ENCODE peak calls at places on chromosome 22, in six cellular contexts. W is tibial artery, F is ovary, H is body of pancreas, C is heart left ventricle, N is HCT116. S is an unnamed sample.
A peak's percentile ranks its signal among the peaks of the same experiment; 100 is the strongest.

GRCh38 chr22:36871669-36872081 is 10.9 kb downstream of the NCF4 start:
- DNase-seq in W (no peak), F (no peak), H (no peak), C (no peak), N (peak; percentile 46), S (no peak)

GRCh38 chr22:44328762-44329161 is 16.0 kb upstream of the SHISAL1 start:
- DNase-seq in W (no peak), F (no peak), H (no peak), C (no peak), N (no peak), S (no peak)

GRCh38 chr22:17436981-17437410 is 67.7 kb downstream of the CECR2 start:
- DNase-seq in W (no peak), F (no peak), H (no peak), C (no peak), N (no peak), S (no peak)

GRCh38 chr22:41177626-41178424 is 27.3 kb upstream of the L3MBTL2 start:
- DNase-seq in W (no peak), F (no peak), H (no peak), C (no peak), N (no peak), S (no peak)

GRCh38 chr22:37175414-37176144 is 12.5 kb downstream of the C1QTNF6 start:
- DNase-seq in W (peak; percentile 61), F (no peak), H (no peak), C (peak; percentile 49), N (no peak), S (no peak)

GRCh38 chr22:29842172-29842571 is 4.1 kb upstream of the ASCC2 start:
- DNase-seq in W (no peak), F (no peak), H (no peak), C (no peak), N (no peak), S (no peak)

GRCh38 chr22:26610983-26611382 is 6.8 kb downstream of the CRYBB1 start:
- DNase-seq in W (no peak), F (no peak), H (no peak), C (no peak), N (no peak), S (no peak)

GRCh38 chr22:37145415-37146385 is 4.0 kb downstream of the IL2RB start:
- DNase-seq in W (no peak), F (no peak), H (no peak), C (peak; percentile 23), N (no peak), S (no peak)

GRCh38 chr22:33726294-33726711 is 194.0 kb downstream of the LARGE1 start:
- DNase-seq in W (no peak), F (no peak), H (peak; percentile 21), C (no peak), N (no peak), S (no peak)

GRCh38 chr22:50490531-50491308 is 4.1 kb downstream of the MIOX start:
- DNase-seq in W (no peak), F (no peak), H (no peak), C (no peak), N (no peak), S (no peak)

GRCh38 chr22:33194529-33194928 is 136.3 kb upstream of the SYN3 start:
- DNase-seq in W (no peak), F (no peak), H (no peak), C (no peak), N (no peak), S (no peak)

GRCh38 chr22:38034278-38034882 is 22.8 kb upstream of the PICK1 start:
- DNase-seq in W (peak; percentile 82), F (peak; percentile 70), H (peak; percentile 38), C (peak; percentile 86), N (peak; percentile 68), S (peak; percentile 93)

GRCh38 chr22:19172213-19173046 is 6.1 kb downstream of the SLC25A1 start:
- DNase-seq in W (no peak), F (no peak), H (no peak), C (no peak), N (no peak), S (no peak)

GRCh38 chr22:36027579-36027959 is 1.1 kb downstream of the RBFOX2 start:
- DNase-seq in W (no peak), F (peak; percentile 22), H (no peak), C (no peak), N (no peak), S (no peak)

GRCh38 chr22:20424937-20425587 is 12.6 kb downstream of the SCARF2 start:
- DNase-seq in W (no peak), F (no peak), H (no peak), C (peak; percentile 56), N (no peak), S (peak; percentile 82)
- H3K4me3 ChIP-seq in W (no peak overlapping the region), F (no peak overlapping the region), H (no peak overlapping the region), C (peak overlapping the region; percentile 46), N (no peak overlapping the region), S (peak overlapping the region; percentile 7)

GRCh38 chr22:48897959-48898358 is 929.7 kb downstream of the BRD1 start:
- DNase-seq in W (no peak), F (no peak), H (no peak), C (no peak), N (no peak), S (no peak)
- H3K4me1 ChIP-seq in W (no peaks in the 10 kb centered on the region), F (no peaks in the 10 kb centered on the region), H (no peaks in the 10 kb centered on the region), C (no peaks in the 10 kb centered on the region), N (no peaks in the 10 kb centered on the region), S (no peaks in the 10 kb centered on the region)

GRCh38 chr22:31022516-31022915 is 53.5 kb downstream of the TUG1 start:
- DNase-seq in W (no peak), F (no peak), H (no peak), C (no peak), N (no peak), S (no peak)

GRCh38 chr22:31020334-31020733 is 51.3 kb downstream of the TUG1 start:
- DNase-seq in W (no peak), F (no peak), H (no peak), C (no peak), N (no peak), S (no peak)

GRCh38 chr22:31019276-31019930 is 50.3 kb downstream of the TUG1 start:
- DNase-seq in W (no peak), F (no peak), H (no peak), C (no peak), N (no peak), S (no peak)
- H3K27me3 ChIP-seq in W (no peaks in the 10 kb centered on the region), F (no peaks in the 10 kb centered on the region), H (no peaks in the 10 kb centered on the region), C (no peaks in the 10 kb centered on the region), N (no peaks in the 10 kb centered on the region), S (no peaks in the 10 kb centered on the region)

GRCh38 chr22:22166941-22167713 is 77.5 kb upstream of the VPREB1 start:
- DNase-seq in W (no peak), F (no peak), H (no peak), C (no peak), N (no peak), S (no peak)

GRCh38 chr22:22168941-22169867 is 75.4 kb upstream of the VPREB1 start:
- DNase-seq in W (no peak), F (no peak), H (no peak), C (no peak), N (no peak), S (no peak)

GRCh38 chr22:22167791-22168189 is 76.8 kb upstream of the VPREB1 start:
- DNase-seq in W (no peak), F (no peak), H (no peak), C (no peak), N (no peak), S (no peak)

GRCh38 chr22:22169923-22170322 is 74.7 kb upstream of the VPREB1 start:
- DNase-seq in W (no peak), F (no peak), H (no peak), C (no peak), N (no peak), S (no peak)

GRCh38 chr22:22168190-22168940 is 76.2 kb upstream of the VPREB1 start:
- DNase-seq in W (no peak), F (no peak), H (peak; percentile 21), C (no peak), N (peak; percentile 88), S (no peak)
- H3K4me3 ChIP-seq in W (no peak overlapping the region), F (no peak overlapping the region), H (no peak overlapping the region), C (no peak overlapping the region), N (peak overlapping the region; percentile 4), S (no peak overlapping the region)

GRCh38 chr22:24088796-24089195 is 77.7 kb downstream of the CABIN1 start:
- DNase-seq in W (no peak), F (no peak), H (no peak), C (no peak), N (no peak), S (no peak)
- H3K4me1 ChIP-seq in W (no peaks in the 10 kb centered on the region), F (no peaks in the 10 kb centered on the region), H (peaks cover 22% of the 10 kb centered on the region), C (peaks cover 7% of the 10 kb centered on the region), N (no peaks in the 10 kb centered on the region), S (peaks cover 10% of the 10 kb centered on the region)

GRCh38 chr22:25566812-25567211 is 2.3 kb downstream of the GRK3 start:
- DNase-seq in W (no peak), F (no peak), H (no peak), C (no peak), N (no peak), S (no peak)
- H3K27me3 ChIP-seq in W (no peaks in the 10 kb centered on the region), F (no peaks in the 10 kb centered on the region), H (no peaks in the 10 kb centered on the region), C (no peaks in the 10 kb centered on the region), N (no peaks in the 10 kb centered on the region), S (no peaks in the 10 kb centered on the region)

GRCh38 chr22:46596032-46596441 is 24.1 kb upstream of the GRAMD4 start:
- DNase-seq in W (peak; percentile 89), F (no peak), H (no peak), C (no peak), N (no peak), S (peak; percentile 87)
- H3K4me3 ChIP-seq in W (no peak overlapping the region), F (no peak overlapping the region), H (no peak overlapping the region), C (no peak overlapping the region), N (no peak overlapping the region), S (no peak overlapping the region)

DNA sequence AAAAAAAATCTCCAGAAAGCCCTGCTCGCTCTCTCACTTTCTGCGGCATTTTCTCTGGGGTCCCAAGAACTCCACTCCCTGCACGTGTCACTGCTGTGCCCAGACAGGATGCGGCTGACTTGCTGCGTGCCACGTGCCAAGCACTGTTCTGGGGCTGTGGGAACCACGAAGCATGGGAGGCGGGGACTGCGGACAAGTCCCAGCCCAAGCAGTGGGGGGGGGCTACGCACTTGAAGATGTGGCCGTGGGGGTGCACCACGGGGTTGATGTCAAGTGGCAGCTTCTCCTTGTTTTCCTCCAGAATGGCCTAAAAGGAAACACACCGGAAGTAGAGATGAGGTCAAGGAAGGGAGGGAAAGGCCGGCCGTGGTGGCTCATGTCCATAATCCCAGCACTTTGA is 10.8 kb downstream of the TTLL12 start:
- DNase-seq in W (no peak), F (no peak), H (no peak), C (peak; percentile 14), N (no peak), S (peak; percentile 42)
- H3K4me1 ChIP-seq in W (no peaks in the 10 kb centered on the region), F (no peaks in the 10 kb centered on the region), H (no peaks in the 10 kb centered on the region), C (no peaks in the 10 kb centered on the region), N (no peaks in the 10 kb centered on the region), S (no peaks in the 10 kb centered on the region)